ENCODE peak calls at places on chromosomes 3 and 15, in six cellular contexts. C is activated T-helper 9 cell treated with anti-CD3 and anti-CD28 coated beads, Interleukin-2, amount 50 U/mL, for 16 hours; F is HFFc6; H is NCI-H345; J is stimulated activated CD4-positive, alpha-beta T cell treated with anti-CD3 and anti-CD28 coated beads, TNF-alpha, amount 100 ng/mL, for 1 hour; A is AML-193. K is an unnamed sample.

GRCh38 chr15:67715166-67715565 is 110.1 kb upstream of the SKOR1 start:
- DNase-seq in C (no peak), A (no peak), H (peak; percentile 78), J (no peak), F (no peak), K (no peak)

GRCh38 chr15:58465866-58466517 is 34.2 kb downstream of the LIPC start:
- DNase-seq in A (no peak), J (no peak), C (no peak), F (no peak), H (no peak), K (no peak)

GRCh38 chr3:31043184-31043819 is 148.8 kb upstream of the GADL1 start:
- DNase-seq in F (peak; percentile 35), H (no peak), C (no peak), J (no peak), A (peak; percentile 40), K (no peak)

GRCh38 chr15:51721199-51721960 is 16.1 kb downstream of the LYSMD2 start:
- DNase-seq in F (no peak), C (no peak), H (no peak), J (no peak), A (no peak), K (no peak)

GRCh38 chr3:16801223-16801622 is 83.5 kb upstream of the PLCL2 start:
- DNase-seq in H (no peak), F (no peak), A (peak; percentile 87), J (no peak), C (no peak), K (no peak)

GRCh38 chr3:50275996-50276761 is 2.7 kb upstream of the LSMEM2 start:
- DNase-seq in C (no peak), A (no peak), H (no peak), F (no peak), J (no peak), K (no peak)

GRCh38 chr3:56190906-56191305 is 277.4 kb downstream of the ERC2 start:
- DNase-seq in J (no peak), C (no peak), H (no peak), F (no peak), A (no peak), K (no peak)

GRCh38 chr15:31977812-31978662 is 52.3 kb upstream of the CHRNA7 start:
- DNase-seq in A (peak; percentile 24), F (peak; percentile 2), C (peak; percentile 21), J (no peak), H (peak; percentile 39), K (peak; percentile 17)

GRCh38 chr3:189898559-189899153 is 222.0 kb downstream of the P3H2 start:
- DNase-seq in H (no peak), F (no peak), J (no peak), A (peak; percentile 42), C (no peak), K (no peak)

GRCh38 chr3:55481918-55482495 is 5.1 kb downstream of the WNT5A start:
- DNase-seq in A (no peak), F (peak; percentile 58), H (no peak), J (no peak), C (no peak), K (no peak)

GRCh38 chr3:13414040-13414729 is 5.9 kb downstream of the NUP210 start:
- DNase-seq in C (peak; percentile 43), A (peak; percentile 100), J (peak; percentile 31), H (no peak), F (no peak), K (no peak)

GRCh38 chr3:13703071-13703470 is 154.1 kb downstream of the FBLN2 start:
- DNase-seq in J (no peak), A (no peak), C (no peak), F (no peak), H (no peak), K (no peak)

GRCh38 chr3:31521468-31521867 is 11.3 kb upstream of the STT3B start:
- DNase-seq in H (no peak), C (no peak), F (no peak), J (no peak), A (no peak), K (no peak)

GRCh38 chr15:89203705-89204273 is 17.6 kb downstream of the RLBP1 start:
- DNase-seq in J (no peak), H (no peak), F (no peak), C (no peak), A (no peak), K (no peak)

GRCh38 chr3:38586546-38587520 is 62.7 kb downstream of the SCN5A start:
- DNase-seq in A (no peak), J (no peak), C (no peak), H (no peak), F (no peak), K (no peak)

GRCh38 chr3:166324401-166324800 is 487.2 kb upstream of the BCHE start:
- DNase-seq in A (no peak), C (no peak), J (no peak), F (no peak), H (no peak), K (no peak)

GRCh38 chr3:48400824-48401433 is 28.9 kb downstream of the FBXW12 start:
- DNase-seq in C (peak; percentile 45), F (peak; percentile 31), H (peak; percentile 34), A (peak; percentile 71), J (peak; percentile 30), K (no peak)

GRCh38 chr15:101250931-101251829 is 668 bp downstream of the CHSY1 start:
- DNase-seq in A (no peak), H (peak; percentile 52), F (peak; percentile 29), C (peak; percentile 36), J (no peak), K (no peak)

GRCh38 chr3:171256445-171257250 is 203.6 kb downstream of the TNIK start:
- DNase-seq in H (no peak), J (no peak), C (no peak), A (no peak), F (peak; percentile 61), K (no peak)

GRCh38 chr3:94529821-94530220 is 467.0 kb downstream of the NSUN3 start:
- DNase-seq in H (no peak), F (no peak), A (no peak), C (no peak), J (no peak), K (no peak)

GRCh38 chr3:29441020-29441324 is 160.1 kb downstream of the RBMS3 start:
- DNase-seq in A (no peak), H (peak; percentile 27), J (no peak), F (no peak), C (no peak), K (no peak)